ENCODE peak calls at places on chromosome 1, in ten cellular contexts. F is frontal cortex; D is HFF-Myc; E is amniotic stem cell; B is substantia nigra; C is endodermal cell; X is T-helper 17 cell; S is PC-3; O is Right ventricle myocardium superior; I is stimulated activated CD8-positive, alpha-beta memory T cell treated with anti-CD3 and anti-CD28 coated beads, Interleukin-15, amount 100 ng/mL, for 24 hours. L is an unnamed sample.

GRCh38 chr1:116001739-116002487 is 25.6 kb downstream of the SLC22A15 start:
- DNase-seq in D (no peak), X (no peak), B (no peak), F (no peak), E (no peak), I (no peak), O (no peak), S (peak), C (no peak), L (no peak)

GRCh38 chr1:36794460-36794859 is 239.9 kb downstream of the GRIK3 start:
- DNase-seq in E (no peak), X (no peak), O (no peak), F (no peak), S (no peak), I (no peak), D (no peak), C (no peak), B (no peak), L (no peak)

GRCh38 chr1:67883069-67883468 is 49.8 kb upstream of the GNG12 start:
- DNase-seq in I (no peak), S (peak), O (no peak), E (peak), X (no peak), B (no peak), C (no peak), F (no peak), D (no peak), L (no peak)

GRCh38 chr1:84936116-84936810 is 43.3 kb upstream of the LPAR3 start:
- DNase-seq in C (peak), D (no peak), O (no peak), X (no peak), B (peak), I (no peak), F (peak), S (peak), E (no peak), L (peak)

GRCh38 chr1:216074196-216074595 is 349.1 kb downstream of the USH2A start:
- DNase-seq in D (no peak), E (no peak), X (no peak), S (no peak), O (no peak), I (no peak), C (no peak), B (no peak), F (no peak), L (no peak)

GRCh38 chr1:184416476-184416875 is 29.6 kb downstream of the C1orf21 start:
- DNase-seq in I (no peak), O (no peak), E (no peak), F (no peak), S (peak), X (no peak), B (no peak), C (no peak), D (no peak), L (no peak)

GRCh38 chr1:112298558-112298957 is 97.5 kb upstream of the CTTNBP2NL start:
- DNase-seq in B (no peak), I (no peak), C (peak), E (no peak), S (peak), X (no peak), D (peak), F (no peak), O (peak), L (no peak)

GRCh38 chr1:53540604-53541262 is 81.5 kb downstream of the DMRTB1 start:
- DNase-seq in B (no peak), S (no peak), X (no peak), C (no peak), D (no peak), E (no peak), O (peak), I (no peak), F (no peak), L (no peak)

GRCh38 chr1:31181515-31182343 is 58.0 kb downstream of the NKAIN1 start:
- DNase-seq in B (peak), X (no peak), C (peak), D (no peak), I (peak), S (peak), F (peak), E (no peak), O (peak), L (peak)

L was measured in Caki2.